ENCODE peak calls at places on chromosomes 16 and 17, in eight cellular contexts. B is AG08396; P is fibroblast of lung; L is T-helper 1 cell; I is activated naive CD4-positive, alpha-beta T cell; H is omental fat pad; N is NCI-H774; T is nephron progenitor cell. A is an unnamed sample.

GRCh38 chr16:17431012-17431411 is 39.7 kb downstream of the XYLT1 start:
- DNase-seq in B (no peak), P (peak; percentile 39), L (no peak), I (no peak), H (no peak), N (no peak), T (no peak), A (no peak)

GRCh38 chr16:5977329-5977728 is 879.7 kb upstream of the EEF2KMT start:
- DNase-seq in B (no peak), P (no peak), L (no peak), I (no peak), H (no peak), N (no peak), T (no peak), A (no peak)

GRCh38 chr16:68070249-68070725 is 14.9 kb upstream of the NFATC3 start:
- DNase-seq in B (no peak), P (no peak), L (no peak), I (no peak), H (no peak), N (no peak), T (no peak), A (no peak)

GRCh38 chr16:80614908-80615696 is 74.3 kb downstream of the DYNLRB2 start:
- DNase-seq in B (peak; percentile 65), P (peak; percentile 42), L (no peak), I (no peak), H (no peak), N (no peak), T (no peak), A (no peak)

GRCh38 chr16:50602531-50603205 is 54.5 kb downstream of the NKD1 start:
- DNase-seq in B (no peak), P (no peak), L (peak; percentile 31), I (no peak), H (no peak), N (no peak), T (no peak), A (no peak)

GRCh38 chr17:1056761-1057160 is 59.8 kb downstream of the TIMM22 start:
- DNase-seq in B (no peak), P (no peak), L (no peak), I (no peak), H (no peak), N (no peak), T (no peak), A (no peak)

GRCh38 chr17:57518587-57519118 is 226.4 kb downstream of the CCDC182 start:
- DNase-seq in B (no peak), P (peak; percentile 26), L (no peak), I (no peak), H (no peak), N (peak; percentile 37), T (no peak), A (peak; percentile 88)

GRCh38 chr17:57603978-57604377 is 141.1 kb downstream of the CCDC182 start:
- DNase-seq in B (no peak), P (no peak), L (peak; percentile 47), I (no peak), H (no peak), N (no peak), T (no peak), A (no peak)

GRCh38 chr16:580141-580945 is 9.5 kb upstream of the RAB40C start:
- DNase-seq in B (no peak), P (no peak), L (no peak), I (no peak), H (no peak), N (no peak), T (no peak), A (no peak)

GRCh38 chr17:39643271-39643670 is 6.3 kb downstream of the STARD3 start:
- DNase-seq in B (no peak), P (no peak), L (no peak), I (no peak), H (no peak), N (no peak), T (no peak), A (no peak)

GRCh38 chr17:6677158-6677831 is 25.7 kb downstream of the C17orf100 start:
- DNase-seq in B (peak; percentile 44), P (no peak), L (no peak), I (no peak), H (no peak), N (no peak), T (peak; percentile 40), A (no peak)

GRCh38 chr17:55706808-55707773 is 15.6 kb downstream of the TMEM100 start:
- DNase-seq in B (no peak), P (no peak), L (no peak), I (no peak), H (no peak), N (peak; percentile 17), T (no peak), A (no peak)

GRCh38 chr17:7404737-7405412 is 978 bp upstream of the TMEM256 start:
- DNase-seq in B (peak; percentile 89), P (no peak), L (peak; percentile 69), I (no peak), H (no peak), N (peak; percentile 60), T (peak; percentile 75), A (no peak)

GRCh38 chr17:6853764-6854442 is 22.4 kb upstream of the TEKT1 start:
- DNase-seq in B (no peak), P (no peak), L (no peak), I (no peak), H (peak; percentile 24), N (peak; percentile 3), T (no peak), A (peak; percentile 67)

GRCh38 chr16:73047221-73047535 is 750 bp downstream of the ZFHX3 start:
- DNase-seq in B (peak; percentile 74), P (peak; percentile 70), L (no peak), I (no peak), H (no peak), N (no peak), T (no peak), A (no peak)

A was measured in DMS153.